ENCODE peak calls at places on chromosomes 3 and 15, in nine cellular contexts. One of them, this sample, is unnamed.

GRCh38 chr3:184354121-184354728 is 7.2 kb downstream of the CLCN2 start:
- DNase-seq in MM.1S: peak; percentile 36
- DNase-seq in fibroblast of the aortic adventitia: no peak
- DNase-seq in fibroblast of villous mesenchyme: no peak
- DNase-seq in upper lobe of right lung: peak; percentile 79
- DNase-seq in bronchial epithelial cell: no peak
- DNase-seq in coronary artery: no peak
- DNase-seq in fibroblast of pulmonary artery: peak; percentile 41
- DNase-seq in SK-N-SH: peak; percentile 92
- DNase-seq in this sample: no peak

GRCh38 chr3:12512534-12513101 is 28.3 kb downstream of the TSEN2 start:
- DNase-seq in fibroblast of villous mesenchyme: no peak
- DNase-seq in fibroblast of the aortic adventitia: no peak
- DNase-seq in bronchial epithelial cell: no peak
- DNase-seq in coronary artery: no peak
- DNase-seq in SK-N-SH: peak; percentile 60
- DNase-seq in upper lobe of right lung: no peak
- DNase-seq in MM.1S: no peak
- DNase-seq in fibroblast of pulmonary artery: no peak
- DNase-seq in this sample: no peak

GRCh38 chr3:103203431-103203830 is 768.6 kb downstream of the ZPLD1 start:
- DNase-seq in bronchial epithelial cell: no peak
- DNase-seq in SK-N-SH: no peak
- DNase-seq in fibroblast of pulmonary artery: no peak
- DNase-seq in coronary artery: no peak
- DNase-seq in fibroblast of the aortic adventitia: no peak
- DNase-seq in fibroblast of villous mesenchyme: no peak
- DNase-seq in MM.1S: no peak
- DNase-seq in upper lobe of right lung: no peak
- DNase-seq in this sample: no peak

GRCh38 chr15:81255596-81255995 is 58.9 kb downstream of the IL16 start:
- DNase-seq in SK-N-SH: no peak
- DNase-seq in upper lobe of right lung: no peak
- DNase-seq in bronchial epithelial cell: no peak
- DNase-seq in fibroblast of villous mesenchyme: no peak
- DNase-seq in MM.1S: no peak
- DNase-seq in coronary artery: no peak
- DNase-seq in fibroblast of the aortic adventitia: no peak
- DNase-seq in fibroblast of pulmonary artery: no peak
- DNase-seq in this sample: no peak

GRCh38 chr3:141401584-141402475 is 33.5 kb downstream of the ZBTB38 start:
- DNase-seq in upper lobe of right lung: peak; percentile 85
- DNase-seq in SK-N-SH: peak; percentile 90
- DNase-seq in fibroblast of the aortic adventitia: peak; percentile 48
- DNase-seq in MM.1S: peak; percentile 44
- DNase-seq in fibroblast of villous mesenchyme: peak; percentile 41
- DNase-seq in fibroblast of pulmonary artery: no peak
- DNase-seq in coronary artery: no peak
- DNase-seq in bronchial epithelial cell: no peak
- DNase-seq in this sample: peak; percentile 69

GRCh38 chr3:83523470-83524073 is 1435.2 kb upstream of the CADM2 start:
- DNase-seq in fibroblast of the aortic adventitia: no peak
- DNase-seq in MM.1S: peak; percentile 52
- DNase-seq in coronary artery: no peak
- DNase-seq in fibroblast of pulmonary artery: peak; percentile 59
- DNase-seq in SK-N-SH: peak; percentile 25
- DNase-seq in upper lobe of right lung: no peak
- DNase-seq in bronchial epithelial cell: peak; percentile 58
- DNase-seq in fibroblast of villous mesenchyme: peak; percentile 1
- DNase-seq in this sample: no peak

GRCh38 chr3:187616307-187616939 is 53.8 kb downstream of the SST start:
- DNase-seq in bronchial epithelial cell: peak; percentile 50
- DNase-seq in fibroblast of villous mesenchyme: peak; percentile 74
- DNase-seq in upper lobe of right lung: no peak
- DNase-seq in SK-N-SH: peak; percentile 36
- DNase-seq in MM.1S: peak; percentile 80
- DNase-seq in coronary artery: no peak
- DNase-seq in fibroblast of the aortic adventitia: peak; percentile 69
- DNase-seq in fibroblast of pulmonary artery: peak; percentile 71
- DNase-seq in this sample: no peak

GRCh38 chr3:118889691-118890090 is 145.0 kb downstream of the IGSF11 start:
- DNase-seq in SK-N-SH: no peak
- DNase-seq in fibroblast of the aortic adventitia: no peak
- DNase-seq in fibroblast of villous mesenchyme: no peak
- DNase-seq in coronary artery: no peak
- DNase-seq in bronchial epithelial cell: no peak
- DNase-seq in fibroblast of pulmonary artery: no peak
- DNase-seq in upper lobe of right lung: no peak
- DNase-seq in MM.1S: no peak
- DNase-seq in this sample: no peak

GRCh38 chr3:32843504-32844321 is 25.9 kb downstream of the TRIM71 start:
- DNase-seq in fibroblast of pulmonary artery: no peak
- DNase-seq in fibroblast of the aortic adventitia: no peak
- DNase-seq in fibroblast of villous mesenchyme: no peak
- DNase-seq in SK-N-SH: no peak
- DNase-seq in coronary artery: no peak
- DNase-seq in upper lobe of right lung: no peak
- DNase-seq in bronchial epithelial cell: no peak
- DNase-seq in MM.1S: no peak
- DNase-seq in this sample: no peak

GRCh38 chr3:32844322-32844654 is 26.5 kb downstream of the TRIM71 start:
- DNase-seq in SK-N-SH: no peak
- DNase-seq in fibroblast of villous mesenchyme: no peak
- DNase-seq in fibroblast of the aortic adventitia: no peak
- DNase-seq in upper lobe of right lung: no peak
- DNase-seq in fibroblast of pulmonary artery: no peak
- DNase-seq in coronary artery: no peak
- DNase-seq in bronchial epithelial cell: no peak
- DNase-seq in MM.1S: no peak
- DNase-seq in this sample: no peak

GRCh38 chr3:32842531-32842931 is 24.7 kb downstream of the TRIM71 start:
- DNase-seq in fibroblast of the aortic adventitia: no peak
- DNase-seq in fibroblast of pulmonary artery: no peak
- DNase-seq in SK-N-SH: no peak
- DNase-seq in bronchial epithelial cell: no peak
- DNase-seq in upper lobe of right lung: peak; percentile 56
- DNase-seq in fibroblast of villous mesenchyme: no peak
- DNase-seq in MM.1S: peak; percentile 51
- DNase-seq in coronary artery: no peak
- DNase-seq in this sample: peak; percentile 18

GRCh38 chr3:32841875-32842505 is 24.2 kb downstream of the TRIM71 start:
- DNase-seq in upper lobe of right lung: peak; percentile 16
- DNase-seq in SK-N-SH: no peak
- DNase-seq in fibroblast of pulmonary artery: no peak
- DNase-seq in bronchial epithelial cell: peak; percentile 39
- DNase-seq in fibroblast of the aortic adventitia: no peak
- DNase-seq in fibroblast of villous mesenchyme: no peak
- DNase-seq in MM.1S: no peak
- DNase-seq in coronary artery: no peak
- DNase-seq in this sample: no peak

DNA sequence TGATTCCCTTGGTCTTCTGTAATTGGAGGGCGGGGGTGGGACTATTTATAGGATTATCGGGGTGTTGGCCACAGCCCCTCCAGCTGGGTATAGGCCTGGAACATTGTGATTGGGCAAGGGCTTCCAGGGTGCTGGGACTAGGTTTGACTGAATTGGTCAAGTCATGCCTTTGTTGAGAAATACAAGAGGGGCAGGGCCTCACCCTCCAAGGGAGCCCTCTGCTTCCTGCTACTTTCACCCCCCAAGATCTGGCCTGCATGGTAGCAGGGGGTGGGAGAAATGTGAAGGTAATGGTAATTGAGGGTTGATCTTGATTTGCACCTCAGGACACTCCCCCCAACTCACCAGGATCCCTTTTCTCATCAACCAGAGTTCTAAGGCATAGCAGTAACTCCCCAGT is 25.2 kb downstream of the TRIM71 start:
- DNase-seq in fibroblast of the aortic adventitia: no peak
- DNase-seq in bronchial epithelial cell: no peak
- DNase-seq in fibroblast of villous mesenchyme: no peak
- DNase-seq in MM.1S: no peak
- DNase-seq in SK-N-SH: no peak
- DNase-seq in coronary artery: no peak
- DNase-seq in fibroblast of pulmonary artery: no peak
- DNase-seq in upper lobe of right lung: no peak
- DNase-seq in this sample: no peak
- H3K4me3 ChIP-seq in fibroblast of the aortic adventitia: no peak overlapping the region
- H3K4me3 ChIP-seq in bronchial epithelial cell: no peak overlapping the region
- H3K4me3 ChIP-seq in fibroblast of villous mesenchyme: no peak overlapping the region
- H3K4me3 ChIP-seq in MM.1S: no peak overlapping the region
- H3K4me3 ChIP-seq in SK-N-SH: no peak overlapping the region
- H3K4me3 ChIP-seq in coronary artery: no peak overlapping the region
- H3K4me3 ChIP-seq in fibroblast of pulmonary artery: no peak overlapping the region
- H3K4me3 ChIP-seq in upper lobe of right lung: no peak overlapping the region
- H3K4me3 ChIP-seq in this sample: no peak overlapping the region

GRCh38 chr3:171385086-171385485 is 75.1 kb downstream of the TNIK start:
- DNase-seq in coronary artery: no peak
- DNase-seq in SK-N-SH: no peak
- DNase-seq in fibroblast of pulmonary artery: no peak
- DNase-seq in bronchial epithelial cell: no peak
- DNase-seq in fibroblast of villous mesenchyme: no peak
- DNase-seq in MM.1S: no peak
- DNase-seq in fibroblast of the aortic adventitia: no peak
- DNase-seq in upper lobe of right lung: no peak
- DNase-seq in this sample: no peak
- TF ChIP-seq CTCF in coronary artery: no peak
- TF ChIP-seq CTCF in SK-N-SH: no peak
- TF ChIP-seq CTCF in fibroblast of pulmonary artery: no peak
- TF ChIP-seq CTCF in bronchial epithelial cell: no peak
- TF ChIP-seq CTCF in fibroblast of villous mesenchyme: no peak
- TF ChIP-seq CTCF in MM.1S: no peak
- TF ChIP-seq CTCF in fibroblast of the aortic adventitia: no peak
- TF ChIP-seq CTCF in upper lobe of right lung: no peak
- TF ChIP-seq CTCF in this sample: no peak

GRCh38 chr3:48662140-48662752 is 440 bp downstream of the CELSR3 start:
- DNase-seq in SK-N-SH: peak; percentile 85
- DNase-seq in upper lobe of right lung: no peak
- DNase-seq in bronchial epithelial cell: no peak
- DNase-seq in fibroblast of the aortic adventitia: no peak
- DNase-seq in fibroblast of pulmonary artery: no peak
- DNase-seq in coronary artery: no peak
- DNase-seq in MM.1S: no peak
- DNase-seq in fibroblast of villous mesenchyme: no peak
- DNase-seq in this sample: no peak
- H3K4me3 ChIP-seq in SK-N-SH: peak overlapping the region; percentile 61
- H3K4me3 ChIP-seq in upper lobe of right lung: no peak overlapping the region
- H3K4me3 ChIP-seq in bronchial epithelial cell: peak overlapping the region; percentile 75
- H3K4me3 ChIP-seq in fibroblast of the aortic adventitia: peak overlapping the region; percentile 74
- H3K4me3 ChIP-seq in fibroblast of pulmonary artery: peak overlapping the region; percentile 12
- H3K4me3 ChIP-seq in coronary artery: peak overlapping the region; percentile 90
- H3K4me3 ChIP-seq in MM.1S: no peak overlapping the region
- H3K4me3 ChIP-seq in fibroblast of villous mesenchyme: peak overlapping the region; percentile 83
- H3K4me3 ChIP-seq in this sample: no peak overlapping the region

DNA sequence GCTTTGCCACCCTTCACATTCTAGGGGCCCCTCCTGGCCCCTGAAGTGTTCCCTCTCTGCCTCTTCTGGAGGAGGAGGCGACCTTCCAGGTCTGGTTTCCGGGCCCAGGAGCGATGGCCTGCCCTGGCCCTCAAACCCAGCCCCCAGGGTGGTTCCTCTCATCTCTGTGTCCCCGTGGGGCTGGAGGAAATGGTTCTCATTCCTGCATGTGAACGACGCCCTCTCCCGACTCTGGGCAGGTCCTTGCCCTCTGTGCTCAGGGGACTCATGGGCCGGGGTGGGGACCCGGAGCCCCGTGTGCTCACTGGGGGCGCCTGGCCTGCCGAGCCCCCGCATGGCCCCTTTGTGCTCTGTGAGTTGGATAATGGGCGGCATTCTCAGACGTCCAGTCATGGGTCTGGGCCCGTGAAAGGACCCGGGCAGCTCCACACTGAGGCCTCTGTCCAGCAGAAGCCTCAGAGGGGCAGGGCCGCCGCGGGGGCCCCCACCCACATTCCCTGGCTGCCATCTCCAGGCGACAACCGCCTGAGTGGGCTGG is 5.4 kb upstream of the PLXND1 start:
- DNase-seq in coronary artery: no peak
- DNase-seq in upper lobe of right lung: no peak
- DNase-seq in bronchial epithelial cell: no peak
- DNase-seq in SK-N-SH: no peak
- DNase-seq in fibroblast of the aortic adventitia: peak; percentile 52
- DNase-seq in MM.1S: no peak
- DNase-seq in fibroblast of pulmonary artery: no peak
- DNase-seq in fibroblast of villous mesenchyme: peak; percentile 60
- DNase-seq in this sample: no peak
- TF ChIP-seq CTCF in coronary artery: no peak
- TF ChIP-seq CTCF in upper lobe of right lung: no peak
- TF ChIP-seq CTCF in bronchial epithelial cell: no peak
- TF ChIP-seq CTCF in SK-N-SH: no peak
- TF ChIP-seq CTCF in fibroblast of the aortic adventitia: no peak
- TF ChIP-seq CTCF in MM.1S: no peak
- TF ChIP-seq CTCF in fibroblast of pulmonary artery: no peak
- TF ChIP-seq CTCF in fibroblast of villous mesenchyme: no peak
- TF ChIP-seq CTCF in this sample: no peak

DNA sequence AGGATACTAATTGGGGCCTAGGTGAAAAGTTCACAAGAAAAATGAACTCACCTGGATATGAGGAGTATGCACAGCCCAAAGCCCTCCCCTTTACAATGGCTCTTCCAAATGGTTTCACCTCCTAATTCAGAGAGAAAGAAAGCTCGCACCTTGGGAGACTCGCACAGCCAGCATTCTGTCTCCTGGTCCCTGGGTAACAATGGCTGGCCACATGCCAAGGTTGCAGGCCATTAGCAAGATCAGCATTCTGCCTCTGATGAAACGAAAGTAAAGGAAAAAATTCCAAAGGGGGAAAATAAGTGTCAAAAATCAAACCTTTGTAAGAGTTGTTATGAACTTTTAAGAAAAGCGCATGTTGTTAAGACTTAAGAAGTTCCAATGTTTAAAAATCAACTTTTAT is 786.6 kb downstream of the MCTP2 start:
- DNase-seq in coronary artery: no peak
- DNase-seq in fibroblast of the aortic adventitia: no peak
- DNase-seq in MM.1S: no peak
- DNase-seq in upper lobe of right lung: no peak
- DNase-seq in fibroblast of villous mesenchyme: no peak
- DNase-seq in SK-N-SH: peak; percentile 1
- DNase-seq in fibroblast of pulmonary artery: peak; percentile 62
- DNase-seq in bronchial epithelial cell: no peak
- DNase-seq in this sample: no peak
- H3K4me3 ChIP-seq in coronary artery: no peak overlapping the region
- H3K4me3 ChIP-seq in fibroblast of the aortic adventitia: no peak overlapping the region
- H3K4me3 ChIP-seq in MM.1S: no peak overlapping the region
- H3K4me3 ChIP-seq in upper lobe of right lung: no peak overlapping the region
- H3K4me3 ChIP-seq in fibroblast of villous mesenchyme: no peak overlapping the region
- H3K4me3 ChIP-seq in SK-N-SH: no peak overlapping the region
- H3K4me3 ChIP-seq in fibroblast of pulmonary artery: no peak overlapping the region
- H3K4me3 ChIP-seq in bronchial epithelial cell: no peak overlapping the region
- H3K4me3 ChIP-seq in this sample: no peak overlapping the region

This sample was measured in GM06990.